ENCODE peak calls at places on chromosomes 7 and 10, in four cellular contexts. Q is dorsolateral prefrontal cortex, A is body of pancreas, R is fibroblast of lung. V is an unnamed sample.

GRCh38 chr10:70662362-70663220 is 9.7 kb upstream of the ADAMTS14 start:
- DNase-seq in A (no peak), R (peak; percentile 62), Q (peak; percentile 26), V (no peak)

GRCh38 chr10:124875596-124875995 is 66.3 kb upstream of the ZRANB1 start:
- DNase-seq in A (no peak), R (peak; percentile 39), Q (no peak), V (no peak)

GRCh38 chr7:27590421-27590820 is 72.3 kb downstream of the HIBADH start:
- DNase-seq in A (no peak), R (no peak), Q (no peak), V (no peak)

GRCh38 chr10:72025400-72025799 is 61.2 kb downstream of the CHST3 start:
- DNase-seq in Q (no peak), R (no peak), A (no peak), V (no peak)

GRCh38 chr10:96299383-96299782 is 4.9 kb upstream of the DNTT start:
- DNase-seq in A (peak; percentile 25), Q (no peak), R (no peak), V (peak; percentile 82)

GRCh38 chr10:83603708-83604107 is 535.6 kb upstream of the GHITM start:
- DNase-seq in Q (no peak), A (no peak), R (peak; percentile 90), V (no peak)

GRCh38 chr7:69739182-69739581 is 140.9 kb downstream of the AUTS2 start:
- DNase-seq in A (peak; percentile 15), Q (no peak), R (peak; percentile 43), V (no peak)

GRCh38 chr10:34403512-34403911 is 411.6 kb downstream of the PARD3 start:
- DNase-seq in A (no peak), Q (no peak), R (peak; percentile 82), V (no peak)

GRCh38 chr7:103765891-103766290 is 223.6 kb downstream of the RELN start:
- DNase-seq in R (no peak), A (no peak), Q (no peak), V (no peak)

GRCh38 chr7:14598978-14599377 is 303.6 kb downstream of the DGKB start:
- DNase-seq in R (peak; percentile 52), A (no peak), Q (no peak), V (no peak)

GRCh38 chr10:54063514-54063913 is 737.5 kb downstream of the PCDH15 start:
- DNase-seq in A (no peak), Q (no peak), R (no peak), V (no peak)

GRCh38 chr10:79111846-79112614 is 43.3 kb downstream of the ZMIZ1 start:
- DNase-seq in Q (no peak), A (no peak), R (no peak), V (no peak)

GRCh38 chr10:129934196-129934925 is 29.7 kb downstream of the EBF3 start:
- DNase-seq in R (no peak), A (peak; percentile 4), Q (no peak), V (no peak)

GRCh38 chr10:12165036-12165435 is 30.7 kb downstream of the NUDT5 start:
- DNase-seq in A (no peak), R (no peak), Q (no peak), V (no peak)

GRCh38 chr10:115355162-115355760 is 262.1 kb downstream of the ATRNL1 start:
- DNase-seq in Q (no peak), A (peak; percentile 47), R (peak; percentile 63), V (no peak)

GRCh38 chr7:100352984-100353684 is 4.8 kb upstream of the PILRB start:
- DNase-seq in A (no peak), R (no peak), Q (no peak), V (no peak)

GRCh38 chr7:16921644-16922257 is 40.0 kb upstream of the AGR3 start:
- DNase-seq in R (peak; percentile 37), A (peak; percentile 37), Q (no peak), V (no peak)

GRCh38 chr10:7520496-7521485 is 110.0 kb upstream of the SFMBT2 start:
- DNase-seq in A (no peak), R (no peak), Q (no peak), V (no peak)

GRCh38 chr10:122198631-122199030 is 72.5 kb upstream of the BTBD16 start:
- DNase-seq in Q (no peak), A (no peak), R (no peak), V (no peak)

GRCh38 chr10:102615361-102615760 is 28.9 kb upstream of the TRIM8 start:
- DNase-seq in A (no peak), Q (no peak), R (no peak), V (no peak)

GRCh38 chr10:44463511-44464121 is 78.7 kb upstream of the CXCL12 start:
- DNase-seq in R (peak; percentile 92), Q (no peak), A (no peak), V (no peak)

GRCh38 chr10:114483575-114483974 is 79.3 kb upstream of the AFAP1L2 start:
- DNase-seq in R (no peak), Q (no peak), A (no peak), V (no peak)

GRCh38 chr10:62769574-62770242 is 34.8 kb upstream of the ADO start:
- DNase-seq in A (no peak), Q (no peak), R (peak; percentile 15), V (no peak)

GRCh38 chr10:122034149-122034756 is 45.3 kb downstream of the TACC2 start:
- DNase-seq in Q (no peak), A (no peak), R (peak; percentile 41), V (no peak)

GRCh38 chr7:42574693-42575084 is 337.2 kb downstream of the C7orf25 start:
- DNase-seq in Q (no peak), A (no peak), R (no peak), V (no peak)

GRCh38 chr10:57338823-57339558 is 928.7 kb downstream of the IPMK start:
- DNase-seq in R (peak; percentile 29), Q (no peak), A (peak; percentile 18), V (no peak)

GRCh38 chr7:123791001-123791400 is 42.2 kb upstream of the WASL start:
- DNase-seq in A (no peak), Q (no peak), R (no peak), V (no peak)

GRCh38 chr7:153190452-153190851 is 430.9 kb downstream of the ACTR3B start:
- DNase-seq in Q (no peak), A (no peak), R (no peak), V (no peak)

GRCh38 chr7:73623798-73624668 is at the start of gene MLXIPL:
- DNase-seq in A (peak; percentile 97), Q (peak; percentile 51), R (peak; percentile 12), V (peak; percentile 31)

GRCh38 chr7:30998180-30998579 is 34.4 kb downstream of the GHRHR start:
- DNase-seq in R (no peak), A (no peak), Q (no peak), V (no peak)

GRCh38 chr10:45627412-45628048 is 45.0 kb downstream of the ZFAND4 start:
- DNase-seq in Q (no peak), R (no peak), A (peak; percentile 16), V (no peak)

GRCh38 chr7:20578257-20578771 is 37.2 kb upstream of the ABCB5 start:
- DNase-seq in R (no peak), Q (no peak), A (no peak), V (no peak)

GRCh38 chr10:96413151-96413787 is 54.5 kb upstream of the OPALIN start:
- DNase-seq in R (no peak), Q (no peak), A (no peak), V (no peak)

GRCh38 chr10:80289451-80290287 is at the start of gene MAT1A:
- DNase-seq in Q (no peak), A (peak; percentile 81), R (no peak), V (no peak)

GRCh38 chr7:856444-857095 is 19.8 kb upstream of the GET4 start:
- DNase-seq in A (no peak), R (no peak), Q (no peak), V (no peak)

GRCh38 chr7:131553906-131554305 is 2.5 kb downstream of the PODXL start:
- DNase-seq in Q (no peak), R (no peak), A (no peak), V (no peak)

GRCh38 chr10:70487824-70488223 is 9.3 kb downstream of the PALD1 start:
- DNase-seq in Q (no peak), R (no peak), A (no peak), V (no peak)

GRCh38 chr7:141039366-141039765 is 24.6 kb upstream of the MRPS33 start:
- DNase-seq in R (peak; percentile 6), Q (no peak), A (no peak), V (no peak)

DNA sequence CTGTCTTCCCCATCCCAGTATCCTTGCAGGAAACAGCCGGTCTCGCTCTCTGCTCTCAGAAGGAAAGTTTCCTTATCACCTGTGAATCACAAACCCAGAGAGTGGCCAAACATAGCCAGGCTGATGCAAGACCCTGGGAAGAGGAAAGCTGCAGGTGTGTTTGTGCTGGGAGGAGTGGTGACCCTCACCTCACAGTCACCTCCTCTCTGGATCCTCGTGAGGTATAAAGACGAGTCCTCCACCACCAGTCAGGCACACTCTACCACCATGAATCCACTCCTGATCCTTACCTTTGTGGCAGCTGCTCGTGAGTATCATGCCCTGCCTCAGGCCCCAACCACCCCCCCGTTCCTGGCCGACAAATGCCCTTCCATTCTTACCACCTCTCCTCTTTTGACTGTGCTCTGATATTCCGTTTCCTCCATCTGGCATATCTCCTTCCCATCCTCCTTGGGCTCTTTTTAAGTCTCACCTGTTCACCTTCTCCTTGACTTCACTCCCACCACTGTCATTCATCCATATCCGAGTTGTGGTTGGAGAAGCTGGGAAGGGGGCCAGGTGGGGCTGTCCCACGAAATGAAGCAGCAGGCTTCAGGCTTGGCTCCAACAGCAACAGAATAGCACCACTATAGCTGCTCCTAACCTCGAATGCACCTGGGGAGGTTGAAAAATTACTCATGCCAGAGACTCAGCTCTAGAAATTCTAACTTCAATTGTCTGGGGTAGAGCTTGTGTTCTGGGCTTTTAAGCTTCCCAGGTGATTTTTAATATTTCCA is at the start of gene PRSS1:
- DNase-seq in Q (no peak), A (peak; percentile 94), R (no peak), V (no peak)
- H3K4me3 ChIP-seq in Q (no peak within 1 kb of the TSS), A (peak within 1 kb of the TSS; percentile 80), R (no peak within 1 kb of the TSS), V (no peak within 1 kb of the TSS)

GRCh38 chr10:4301296-4301695 is 516.3 kb upstream of the KLF6 start:
- DNase-seq in Q (no peak), R (peak; percentile 17), A (no peak), V (no peak)

GRCh38 chr10:4291995-4292394 is 507.0 kb upstream of the KLF6 start:
- DNase-seq in A (no peak), R (no peak), Q (no peak), V (no peak)

GRCh38 chr10:4294271-4294670 is 509.3 kb upstream of the KLF6 start:
- DNase-seq in A (no peak), Q (no peak), R (no peak), V (no peak)

GRCh38 chr10:4294996-4295792 is 510.2 kb upstream of the KLF6 start:
- DNase-seq in A (no peak), Q (no peak), R (no peak), V (no peak)

GRCh38 chr10:4296165-4296564 is 511.2 kb upstream of the KLF6 start:
- DNase-seq in Q (no peak), A (no peak), R (no peak), V (no peak)
- H3K27ac ChIP-seq in Q (no peak overlapping the region), A (no peak overlapping the region), R (no peak overlapping the region), V (no peak overlapping the region)

GRCh38 chr10:9762966-9763656 is 1254.6 kb upstream of the CELF2 start:
- DNase-seq in A (no peak), Q (no peak), R (peak; percentile 94), V (no peak)
- H3K4me3 ChIP-seq in A (no peak overlapping the region), Q (no peak overlapping the region), R (no peak overlapping the region), V (no peak overlapping the region)

DNA sequence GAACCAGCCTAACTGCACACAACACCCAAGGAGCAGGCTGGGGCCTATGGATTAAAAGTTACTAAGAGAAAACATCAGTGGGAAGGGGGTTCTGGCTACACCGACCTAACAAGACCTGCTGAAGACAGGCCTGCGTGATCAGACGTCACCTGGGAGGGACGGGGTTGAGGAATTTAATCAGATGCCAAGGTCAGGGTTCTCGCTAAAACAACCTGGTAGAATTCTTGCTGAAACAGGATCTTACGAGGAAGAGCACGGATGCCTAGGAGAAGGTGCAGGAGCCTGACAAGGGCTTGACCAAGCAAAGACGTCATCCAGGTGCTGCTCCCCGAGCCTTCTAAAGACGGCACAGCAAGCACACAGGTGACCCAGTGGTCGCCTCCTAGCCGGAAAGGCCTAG is 1.6 kb downstream of the IDI2 start:
- DNase-seq in A (no peak), Q (no peak), R (no peak), V (no peak)
- H3K27ac ChIP-seq in A (no peak overlapping the region), Q (no peak overlapping the region), R (no peak overlapping the region), V (no peak overlapping the region)

V was measured in naive thymus-derived CD4-positive, alpha-beta T cell.